ENCODE peak calls at places on chromosome 19, in five cellular contexts. K is glutamatergic neuron, M is heart left ventricle, G is epithelial cell of esophagus, D is endodermal cell. X is an unnamed sample.

GRCh38 chr19:574658-575526 is 2.5 kb downstream of the BSG start:
- DNase-seq in K (no peak), M (peak; percentile 74), G (peak; percentile 58), D (peak; percentile 59), X (peak; percentile 75)

GRCh38 chr19:24073807-24074206 is 13.2 kb upstream of the ZNF254 start:
- DNase-seq in K (no peak), M (no peak), G (peak; percentile 98), D (no peak), X (no peak)

GRCh38 chr19:55694241-55694655 is 19.2 kb downstream of the EPN1 start:
- DNase-seq in K (no peak), M (no peak), G (no peak), D (no peak), X (no peak)

GRCh38 chr19:17581211-17581874 is 25.9 kb downstream of the COLGALT1 start:
- DNase-seq in K (no peak), M (no peak), G (no peak), D (no peak), X (no peak)

GRCh38 chr19:10417598-10418280 is 2.6 kb upstream of the PDE4A start:
- DNase-seq in K (peak; percentile 59), M (no peak), G (peak; percentile 42), D (peak; percentile 83), X (no peak)

GRCh38 chr19:28636706-28637105 is 576.2 kb downstream of the UQCRFS1 start:
- DNase-seq in K (no peak), M (no peak), G (no peak), D (no peak), X (no peak)

GRCh38 chr19:9011875-9012274 is 1.7 kb upstream of the MUC16 start:
- DNase-seq in K (no peak), M (no peak), G (no peak), D (no peak), X (no peak)

GRCh38 chr19:43430142-43430710 is 15.5 kb downstream of the TEX101 start:
- DNase-seq in K (no peak), M (no peak), G (peak; percentile 12), D (peak; percentile 78), X (no peak)

GRCh38 chr19:44770550-44771257 is 7.0 kb upstream of the CBLC start:
- DNase-seq in K (peak; percentile 72), M (peak; percentile 90), G (peak; percentile 98), D (peak; percentile 99), X (peak; percentile 86)

GRCh38 chr19:30160996-30161655 is 211.1 kb upstream of the ZNF536 start:
- DNase-seq in K (no peak), M (no peak), G (no peak), D (no peak), X (no peak)

GRCh38 chr19:8220481-8220880 is 11.3 kb downstream of the CERS4 start:
- DNase-seq in K (no peak), M (no peak), G (no peak), D (no peak), X (no peak)

GRCh38 chr19:40157059-40157458 is 34.2 kb upstream of the MAP3K10 start:
- DNase-seq in K (no peak), M (no peak), G (no peak), D (no peak), X (no peak)

GRCh38 chr19:42303101-42303464 is 659 bp upstream of the PAFAH1B3 start:
- DNase-seq in K (no peak), M (no peak), G (no peak), D (no peak), X (no peak)

GRCh38 chr19:49441210-49441959 is at the start of gene SLC17A7:
- DNase-seq in K (peak; percentile 87), M (peak; percentile 51), G (no peak), D (peak; percentile 91), X (peak; percentile 63)

GRCh38 chr19:15672580-15673175 is at the start of gene CYP4F12:
- DNase-seq in K (no peak), M (peak; percentile 89), G (peak; percentile 39), D (no peak), X (peak; percentile 87)

GRCh38 chr19:35656700-35657099 is 8.6 kb downstream of the COX6B1 start:
- DNase-seq in K (no peak), M (no peak), G (no peak), D (no peak), X (no peak)

GRCh38 chr19:35661995-35662340 is 4.3 kb upstream of the UPK1A start:
- DNase-seq in K (no peak), M (no peak), G (no peak), D (no peak), X (no peak)

GRCh38 chr19:35663981-35664380 is 2.3 kb upstream of the UPK1A start:
- DNase-seq in K (no peak), M (no peak), G (no peak), D (no peak), X (no peak)

GRCh38 chr19:35655600-35655999 is 7.5 kb downstream of the COX6B1 start:
- DNase-seq in K (no peak), M (no peak), G (no peak), D (no peak), X (no peak)

DNA sequence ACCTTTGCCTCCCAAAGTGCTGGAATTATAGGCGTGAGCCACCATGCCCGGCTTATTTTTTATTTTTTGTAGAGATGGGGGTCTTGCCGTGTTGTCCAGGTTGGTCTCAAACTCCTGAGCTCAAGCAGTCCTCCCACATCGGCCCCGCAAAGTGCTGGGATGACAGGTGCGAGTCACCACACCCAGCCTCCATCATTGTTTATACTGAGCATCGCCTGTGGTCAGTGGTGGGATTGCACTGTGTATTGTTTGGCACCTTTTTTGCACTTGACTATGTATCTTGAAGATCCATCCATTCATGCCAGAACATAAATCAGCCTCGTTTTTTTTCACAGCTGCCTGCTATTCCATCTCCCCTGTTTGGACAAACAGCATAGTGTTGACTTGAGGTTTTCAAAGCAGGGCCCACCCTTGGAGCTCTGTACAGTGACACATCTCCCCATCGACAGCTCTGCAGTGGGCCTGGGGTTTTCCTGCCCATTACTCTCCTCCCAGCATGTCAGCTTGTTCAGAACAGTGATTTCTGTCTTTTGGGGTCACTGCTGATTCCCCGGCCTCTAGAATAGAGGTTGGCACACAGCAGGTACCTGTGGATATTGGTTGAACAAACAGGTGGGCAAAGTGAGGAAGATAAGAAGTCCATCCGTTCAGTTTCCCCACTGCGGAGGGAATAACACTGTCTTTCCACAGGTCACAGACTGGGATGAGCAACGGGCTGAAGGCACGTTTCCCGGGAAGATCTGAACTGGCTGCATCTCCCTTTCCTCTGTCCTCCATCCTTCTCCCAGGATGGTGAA is 8.2 kb upstream of the UPK1A start:
- DNase-seq in K (no peak), M (no peak), G (peak; percentile 14), D (no peak), X (no peak)
- TF ChIP-seq CTCF in K (peak; percentile 55), M (no peak), G (peak; percentile 18), D (peak; percentile 52), X (no peak)

DNA sequence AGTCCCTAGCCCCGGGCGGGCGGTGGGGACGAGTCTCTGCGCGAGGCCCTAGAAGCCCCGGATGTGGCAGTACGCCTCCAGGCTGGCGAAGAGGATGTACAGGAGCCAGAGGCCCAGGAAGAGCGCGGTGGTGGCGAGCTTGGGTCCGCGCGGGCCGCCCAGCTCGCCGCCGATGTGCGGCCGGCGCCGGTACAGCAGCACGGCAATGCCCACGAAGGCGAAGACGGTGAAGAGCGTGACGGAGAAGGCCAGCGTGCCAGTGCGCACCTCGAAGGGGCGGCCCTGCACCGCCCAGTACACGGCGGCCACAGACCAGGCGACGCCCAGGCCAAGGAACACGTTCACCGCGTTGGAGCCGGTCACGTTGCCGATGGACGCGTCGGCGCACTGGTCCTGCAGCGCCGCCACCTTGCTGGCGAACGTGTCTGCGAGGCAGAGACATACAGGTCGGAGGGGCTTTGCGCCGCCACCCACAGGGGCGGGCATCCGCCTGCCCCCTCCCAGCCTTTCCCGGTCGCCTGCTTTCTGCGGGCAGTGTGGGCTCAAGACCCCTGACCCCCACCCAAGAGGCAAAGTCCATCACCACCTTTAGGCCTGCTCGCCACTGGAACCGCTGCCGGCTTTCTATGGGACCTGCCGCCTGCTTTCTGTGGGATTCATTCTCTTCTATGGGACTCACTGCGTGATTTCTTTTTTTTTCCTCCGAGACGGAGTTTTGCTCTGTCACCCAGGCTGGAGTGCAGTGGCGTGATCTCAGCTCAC is 10.9 kb upstream of the MEIS3 start:
- DNase-seq in K (peak; percentile 70), M (no peak), G (peak; percentile 60), D (peak; percentile 88), X (no peak)
- TF ChIP-seq CTCF in K (peak; percentile 41), M (no peak), G (peak; percentile 16), D (peak; percentile 67), X (peak; percentile 30)

GRCh38 chr19:47421244-47421786 is 2.0 kb upstream of the MEIS3 start:
- DNase-seq in K (no peak), M (no peak), G (no peak), D (no peak), X (no peak)
- TF ChIP-seq CTCF in K (no peak), M (no peak), G (no peak), D (no peak), X (no peak)

GRCh38 chr19:13774217-13775191 is at the start of gene C19orf53:
- DNase-seq in K (peak; percentile 89), M (peak; percentile 92), G (peak; percentile 95), D (peak; percentile 95), X (peak; percentile 89)
- TF ChIP-seq CTCF in K (no peak), M (no peak), G (no peak), D (no peak), X (no peak)

DNA sequence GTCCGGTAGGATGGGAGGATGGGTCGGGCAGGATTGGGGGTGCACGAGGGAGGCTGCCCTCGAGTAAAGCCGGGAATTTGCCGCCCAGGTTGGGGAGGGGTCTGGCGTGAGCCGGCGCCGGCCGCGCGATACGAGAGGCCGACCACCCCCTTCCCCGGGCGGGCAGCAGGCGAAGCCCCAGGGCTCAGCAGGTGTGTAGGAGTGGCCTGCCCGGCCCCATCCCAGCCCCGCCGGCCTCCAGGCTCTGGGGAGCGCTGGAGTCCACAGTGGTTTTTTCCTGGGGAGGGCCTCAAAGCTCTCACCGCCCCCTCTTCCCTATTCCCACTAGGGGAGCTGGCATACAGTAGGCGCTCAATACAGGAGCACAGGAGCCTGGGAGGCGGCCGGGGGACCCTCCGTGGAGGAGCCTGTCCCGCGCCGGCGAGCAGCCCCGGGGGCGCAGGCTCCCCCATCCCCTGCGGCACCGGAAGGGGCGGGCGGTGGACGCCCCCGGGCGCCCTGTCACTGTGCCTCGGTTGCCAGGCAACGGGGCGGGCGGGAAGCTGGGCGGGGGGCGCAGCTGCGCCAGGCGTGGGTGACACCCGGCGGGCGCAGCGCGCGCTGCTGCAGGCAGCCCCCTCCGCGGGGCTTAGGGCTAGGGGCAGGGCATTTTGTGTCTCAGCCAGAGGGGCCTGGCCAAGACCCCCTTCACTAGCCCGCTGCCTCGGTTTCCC is 3.5 kb upstream of the REXO1 start:
- DNase-seq in K (peak; percentile 67), M (no peak), G (no peak), D (no peak), X (no peak)
- TF ChIP-seq CTCF in K (no peak), M (no peak), G (no peak), D (no peak), X (no peak)